ENCODE peak calls at places on chromosomes 11 and 22, in ten cellular contexts. P is WTC11, R is pancreas, K is foreskin fibroblast, B is mesothelial cell of epicardium, G is uterus, J is sigmoid colon, T is IMR-90, H is fibroblast of pulmonary artery, W is stomach. Y is an unnamed sample.

GRCh38 chr11:105838668-105839403 is 183.2 kb downstream of the MSANTD4 start:
- DNase-seq in P (no peak), R (no peak), K (peak), B (no peak), G (no peak), J (no peak), T (peak), H (peak), W (no peak), Y (no peak)

GRCh38 chr11:71349627-71350026 is 97.2 kb upstream of the SHANK2 start:
- DNase-seq in P (no peak), R (no peak), K (no peak), B (no peak), G (no peak), J (no peak), T (no peak), H (no peak), W (no peak), Y (no peak)

GRCh38 chr22:22953796-22954195 is 66.2 kb downstream of the IGLL5 start:
- DNase-seq in P (no peak), R (no peak), K (no peak), B (no peak), G (no peak), J (no peak), T (no peak), H (no peak), W (no peak), Y (no peak)

GRCh38 chr11:134044514-134045284 is 24.2 kb upstream of the JAM3 start:
- DNase-seq in P (no peak), R (no peak), K (no peak), B (no peak), G (no peak), J (peak), T (no peak), H (no peak), W (no peak), Y (no peak)

GRCh38 chr11:94854770-94855633 is 86.8 kb downstream of the AMOTL1 start:
- DNase-seq in P (no peak), R (no peak), K (no peak), B (no peak), G (no peak), J (no peak), T (no peak), H (no peak), W (no peak), Y (no peak)

GRCh38 chr22:38733329-38734202 is 22.2 kb downstream of the SUN2 start:
- DNase-seq in P (peak), R (peak), K (no peak), B (no peak), G (peak), J (peak), T (peak), H (peak), W (peak), Y (no peak)

GRCh38 chr22:40533712-40534378 is 102.7 kb downstream of the MRTFA start:
- DNase-seq in P (no peak), R (no peak), K (peak), B (no peak), G (no peak), J (no peak), T (peak), H (peak), W (no peak), Y (no peak)

GRCh38 chr11:1864831-1865665 is 12.2 kb downstream of the LSP1 start:
- DNase-seq in P (no peak), R (peak), K (no peak), B (no peak), G (peak), J (no peak), T (no peak), H (no peak), W (no peak), Y (no peak)

GRCh38 chr22:27019827-27020226 is 362.4 kb downstream of the MIAT start:
- DNase-seq in P (no peak), R (no peak), K (no peak), B (no peak), G (no peak), J (no peak), T (no peak), H (no peak), W (no peak), Y (no peak)

GRCh38 chr22:44151661-44152060 is 29.1 kb upstream of the PARVG start:
- DNase-seq in P (no peak), R (no peak), K (peak), B (no peak), G (no peak), J (no peak), T (peak), H (peak), W (no peak), Y (no peak)

GRCh38 chr11:126113515-126113957 is 50.9 kb upstream of the CDON start:
- DNase-seq in P (no peak), R (peak), K (peak), B (no peak), G (peak), J (peak), T (peak), H (peak), W (peak), Y (no peak)

GRCh38 chr11:119190531-119190930 is 5.3 kb downstream of the NHERF4 start:
- DNase-seq in P (no peak), R (no peak), K (no peak), B (no peak), G (no peak), J (no peak), T (no peak), H (no peak), W (no peak), Y (peak)

GRCh38 chr11:126543691-126544090 is 188.2 kb downstream of the ST3GAL4 start:
- DNase-seq in P (no peak), R (no peak), K (no peak), B (no peak), G (no peak), J (no peak), T (no peak), H (no peak), W (no peak), Y (no peak)

GRCh38 chr22:39904864-39905263 is 4.0 kb downstream of the GRAP2 start:
- DNase-seq in P (no peak), R (no peak), K (no peak), B (no peak), G (no peak), J (no peak), T (no peak), H (no peak), W (no peak), Y (no peak)

GRCh38 chr22:32539631-32540449 is 65.2 kb downstream of the FBXO7 start:
- DNase-seq in P (no peak), R (no peak), K (no peak), B (peak), G (peak), J (peak), T (no peak), H (no peak), W (no peak), Y (no peak)

GRCh38 chr22:27456696-27457503 is 344.7 kb downstream of the MN1 start:
- DNase-seq in P (no peak), R (no peak), K (peak), B (no peak), G (no peak), J (no peak), T (peak), H (peak), W (no peak), Y (no peak)

GRCh38 chr11:33258631-33259184 is 1.5 kb downstream of the HIPK3 start:
- DNase-seq in P (no peak), R (no peak), K (no peak), B (no peak), G (no peak), J (peak), T (peak), H (peak), W (no peak), Y (no peak)

GRCh38 chr11:67665537-67666302 is 8.7 kb downstream of the ALDH3B2 start:
- DNase-seq in P (no peak), R (peak), K (no peak), B (no peak), G (no peak), J (no peak), T (no peak), H (no peak), W (peak), Y (peak)

GRCh38 chr11:844693-845644 is 2.3 kb downstream of the TSPAN4 start:
- DNase-seq in P (peak), R (peak), K (peak), B (peak), G (peak), J (peak), T (peak), H (peak), W (peak), Y (no peak)

GRCh38 chr22:43325176-43325575 is 18.0 kb downstream of the SCUBE1 start:
- DNase-seq in P (no peak), R (no peak), K (no peak), B (no peak), G (no peak), J (no peak), T (no peak), H (no peak), W (no peak), Y (no peak)

GRCh38 chr11:69510471-69511357 is 29.3 kb downstream of the LINC01488 start:
- DNase-seq in P (no peak), R (no peak), K (no peak), B (no peak), G (peak), J (peak), T (peak), H (no peak), W (no peak), Y (no peak)

GRCh38 chr22:27075891-27076290 is 418.5 kb downstream of the MIAT start:
- DNase-seq in P (no peak), R (no peak), K (no peak), B (no peak), G (no peak), J (no peak), T (no peak), H (no peak), W (no peak), Y (no peak)

GRCh38 chr11:69049490-69049867 is 747 bp downstream of the TPCN2 start:
- DNase-seq in P (no peak), R (peak), K (no peak), B (no peak), G (no peak), J (no peak), T (no peak), H (no peak), W (no peak), Y (no peak)

GRCh38 chr11:57619331-57619730 is 21.8 kb downstream of the SERPING1 start:
- DNase-seq in P (no peak), R (no peak), K (no peak), B (no peak), G (no peak), J (no peak), T (no peak), H (no peak), W (no peak), Y (no peak)
- TF ChIP-seq CTCF in P (no peak), R (no peak), K (no peak), B (no peak), G (no peak), J (no peak), T (no peak), H (no peak), W (no peak), Y (no peak)

GRCh38 chr11:117908959-117909610 is 20.1 kb downstream of the TMPRSS13 start:
- DNase-seq in P (no peak), R (no peak), K (no peak), B (no peak), G (no peak), J (no peak), T (no peak), H (no peak), W (no peak), Y (no peak)

GRCh38 chr11:117909611-117910382 is 19.4 kb downstream of the TMPRSS13 start:
- DNase-seq in P (no peak), R (no peak), K (no peak), B (peak), G (no peak), J (peak), T (no peak), H (no peak), W (no peak), Y (no peak)

GRCh38 chr11:117906710-117907109 is 22.5 kb downstream of the TMPRSS13 start:
- DNase-seq in P (no peak), R (no peak), K (no peak), B (no peak), G (no peak), J (no peak), T (no peak), H (no peak), W (no peak), Y (no peak)

GRCh38 chr11:117907276-117908110 is 21.7 kb downstream of the TMPRSS13 start:
- DNase-seq in P (peak), R (peak), K (peak), B (peak), G (peak), J (peak), T (peak), H (peak), W (peak), Y (no peak)

GRCh38 chr11:117908261-117908895 is 20.8 kb downstream of the TMPRSS13 start:
- DNase-seq in P (no peak), R (no peak), K (no peak), B (no peak), G (no peak), J (peak), T (no peak), H (no peak), W (no peak), Y (no peak)
- TF ChIP-seq CTCF in P (no peak), R (no peak), K (no peak), B (no peak), G (no peak), J (no peak), T (no peak), H (no peak), W (no peak), Y (no peak)

GRCh38 chr22:25966448-25966913 is 202.8 kb upstream of the SEZ6L start:
- DNase-seq in P (no peak), R (no peak), K (no peak), B (no peak), G (no peak), J (no peak), T (no peak), H (no peak), W (no peak), Y (no peak)
- TF ChIP-seq CTCF in P (no peak), R (no peak), K (no peak), B (no peak), G (no peak), J (no peak), T (no peak), H (no peak), W (no peak), Y (no peak)

DNA sequence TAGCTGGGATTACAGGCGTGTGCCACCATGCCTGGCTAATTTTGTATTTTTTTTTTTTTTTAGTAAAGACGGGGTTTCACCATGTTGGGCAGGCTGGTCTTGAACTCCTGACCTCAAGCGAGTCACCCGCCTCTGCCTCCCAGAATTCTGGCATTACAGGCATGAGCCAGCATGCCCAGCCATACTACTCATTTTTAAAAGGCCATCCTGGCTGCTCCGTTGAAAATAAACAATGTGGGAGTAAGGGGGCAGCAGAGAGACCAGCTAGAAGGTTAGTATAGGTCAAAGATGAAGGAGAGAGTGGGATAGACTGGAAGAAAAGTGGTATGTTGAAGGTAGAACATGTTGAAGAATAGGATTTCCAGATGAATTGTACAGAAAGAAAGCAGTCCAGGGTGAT is 17.6 kb upstream of the LIN7C start:
- DNase-seq in P (peak), R (no peak), K (peak), B (no peak), G (no peak), J (no peak), T (peak), H (peak), W (no peak), Y (no peak)
- TF ChIP-seq CTCF in P (no peak), R (no peak), K (peak), B (no peak), G (no peak), J (no peak), T (peak), H (peak), W (no peak), Y (peak)

GRCh38 chr22:30824096-30824495 is 129.4 kb downstream of the OSBP2 start:
- DNase-seq in P (no peak), R (no peak), K (no peak), B (no peak), G (no peak), J (peak), T (no peak), H (no peak), W (no peak), Y (no peak)

GRCh38 chr22:30822216-30823014 is 127.7 kb downstream of the OSBP2 start:
- DNase-seq in P (peak), R (no peak), K (no peak), B (no peak), G (no peak), J (no peak), T (no peak), H (no peak), W (no peak), Y (no peak)

GRCh38 chr22:30821381-30821780 is 126.7 kb downstream of the OSBP2 start:
- DNase-seq in P (no peak), R (no peak), K (no peak), B (no peak), G (no peak), J (no peak), T (no peak), H (no peak), W (no peak), Y (no peak)

GRCh38 chr22:30821863-30822215 is 127.2 kb downstream of the OSBP2 start:
- DNase-seq in P (no peak), R (no peak), K (no peak), B (no peak), G (no peak), J (no peak), T (no peak), H (no peak), W (no peak), Y (no peak)

DNA sequence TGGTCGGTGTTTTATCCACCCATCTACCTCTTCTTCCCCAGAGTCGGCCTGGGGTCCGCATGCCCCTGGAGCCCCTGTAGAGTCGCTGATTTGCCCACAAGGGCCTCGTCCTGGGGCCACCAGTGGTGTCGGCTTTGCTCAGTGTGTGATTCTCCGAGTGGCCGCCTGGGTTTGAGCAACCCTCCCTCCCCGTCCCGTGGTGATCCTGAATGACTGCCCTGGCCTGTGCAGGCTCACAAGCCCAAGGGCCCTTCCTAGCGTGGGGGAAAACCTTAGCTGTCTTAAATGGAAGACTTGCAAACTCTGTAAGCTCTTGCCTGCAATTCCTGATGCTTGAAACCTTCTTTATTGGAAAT is 128.3 kb downstream of the OSBP2 start:
- DNase-seq in P (peak), R (no peak), K (no peak), B (no peak), G (no peak), J (no peak), T (no peak), H (no peak), W (no peak), Y (no peak)
- TF ChIP-seq CTCF in P (no peak), R (no peak), K (no peak), B (no peak), G (no peak), J (no peak), T (no peak), H (no peak), W (no peak), Y (no peak)

DNA sequence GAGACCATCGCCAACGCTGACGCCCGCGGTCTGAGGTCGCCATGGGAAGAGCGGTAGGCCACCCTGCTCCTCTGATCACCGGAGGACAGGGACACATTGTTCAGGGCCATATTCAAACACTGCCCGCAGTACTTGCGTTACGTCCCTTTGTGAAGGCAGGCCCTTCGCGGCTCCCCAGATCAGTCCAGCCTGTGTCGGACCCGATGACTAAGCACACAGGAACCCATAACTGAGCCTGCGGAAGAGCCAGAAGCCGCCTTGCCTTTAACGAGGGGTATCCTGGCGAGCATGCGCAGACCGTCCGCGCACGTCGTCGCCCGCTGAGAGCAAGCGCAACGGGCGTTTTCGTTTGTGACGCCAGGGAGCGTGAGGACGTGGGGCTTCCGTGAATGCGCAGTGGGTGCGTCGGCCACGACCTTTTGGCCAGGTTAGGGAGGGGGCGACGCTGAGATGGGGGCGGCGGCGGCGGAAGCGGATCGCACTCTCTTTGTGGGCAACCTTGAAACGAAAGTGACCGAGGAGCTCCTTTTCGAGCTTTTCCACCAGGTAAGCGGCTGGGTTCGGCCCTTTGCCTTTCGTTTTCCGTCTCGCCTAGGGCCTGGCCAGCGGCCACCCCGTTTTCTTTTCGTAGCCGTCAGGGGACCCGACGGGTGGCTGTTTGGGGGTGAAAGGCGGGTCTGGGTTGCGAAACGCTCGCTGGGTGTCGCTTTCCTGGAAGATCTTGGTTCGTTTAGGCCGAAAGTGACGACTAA is at the start of the genes C11orf71 and RBM7:
- DNase-seq in P (peak), R (peak), K (peak), B (peak), G (peak), J (peak), T (peak), H (peak), W (peak), Y (peak)
- TF ChIP-seq CTCF in P (no peak), R (no peak), K (no peak), B (no peak), G (peak), J (no peak), T (no peak), H (no peak), W (no peak), Y (no peak)

GRCh38 chr11:112222303-112222702 is 3.9 kb upstream of the PTS start:
- DNase-seq in P (no peak), R (no peak), K (no peak), B (no peak), G (no peak), J (no peak), T (no peak), H (no peak), W (no peak), Y (no peak)
- TF ChIP-seq CTCF in P (no peak), R (no peak), K (no peak), B (no peak), G (no peak), J (no peak), T (no peak), H (no peak), W (no peak), Y (no peak)

Y was measured in D721Med.